ENCODE peak calls at places on chromosomes 5 and 9, in eight cellular contexts. One of them, this sample, is unnamed.

GRCh38 chr5:79689541-79690466 is at the start of gene CMYA5:
- DNase-seq in HCT116: no peak
- DNase-seq in CD8-positive, alpha-beta T cell: no peak
- DNase-seq in Panc1: no peak
- DNase-seq in ovary: peak
- DNase-seq in GM10248: no peak
- DNase-seq in BJ: no peak
- DNase-seq in fibroblast of lung: peak
- DNase-seq in this sample: no peak

GRCh38 chr5:173472164-173472563 is 143.9 kb upstream of the STC2 start:
- DNase-seq in HCT116: peak
- DNase-seq in CD8-positive, alpha-beta T cell: no peak
- DNase-seq in Panc1: peak
- DNase-seq in ovary: no peak
- DNase-seq in GM10248: no peak
- DNase-seq in BJ: peak
- DNase-seq in fibroblast of lung: peak
- DNase-seq in this sample: peak

GRCh38 chr5:1055896-1056610 is 47.5 kb downstream of the NKD2 start:
- DNase-seq in HCT116: no peak
- DNase-seq in CD8-positive, alpha-beta T cell: no peak
- DNase-seq in Panc1: no peak
- DNase-seq in ovary: peak
- DNase-seq in GM10248: no peak
- DNase-seq in BJ: no peak
- DNase-seq in fibroblast of lung: no peak
- DNase-seq in this sample: no peak

GRCh38 chr9:5040730-5041389 is 55.8 kb downstream of the JAK2 start:
- DNase-seq in HCT116: no peak
- DNase-seq in CD8-positive, alpha-beta T cell: no peak
- DNase-seq in Panc1: no peak
- DNase-seq in ovary: no peak
- DNase-seq in GM10248: no peak
- DNase-seq in BJ: no peak
- DNase-seq in fibroblast of lung: no peak
- DNase-seq in this sample: no peak

GRCh38 chr9:136044207-136044970 is 50.7 kb downstream of the NACC2 start:
- DNase-seq in HCT116: no peak
- DNase-seq in CD8-positive, alpha-beta T cell: no peak
- DNase-seq in Panc1: no peak
- DNase-seq in ovary: no peak
- DNase-seq in GM10248: no peak
- DNase-seq in BJ: no peak
- DNase-seq in fibroblast of lung: no peak
- DNase-seq in this sample: no peak

GRCh38 chr9:36470891-36471290 is 70.8 kb upstream of the RNF38 start:
- DNase-seq in HCT116: no peak
- DNase-seq in CD8-positive, alpha-beta T cell: peak
- DNase-seq in Panc1: no peak
- DNase-seq in ovary: peak
- DNase-seq in GM10248: peak
- DNase-seq in BJ: no peak
- DNase-seq in fibroblast of lung: peak
- DNase-seq in this sample: no peak

GRCh38 chr9:95718263-95718662 is 157.2 kb upstream of the ERCC6L2 start:
- DNase-seq in HCT116: no peak
- DNase-seq in CD8-positive, alpha-beta T cell: no peak
- DNase-seq in Panc1: no peak
- DNase-seq in ovary: no peak
- DNase-seq in GM10248: no peak
- DNase-seq in BJ: no peak
- DNase-seq in fibroblast of lung: no peak
- DNase-seq in this sample: no peak

GRCh38 chr9:35518981-35519679 is 29.2 kb downstream of the RUSC2 start:
- DNase-seq in HCT116: no peak
- DNase-seq in CD8-positive, alpha-beta T cell: no peak
- DNase-seq in Panc1: no peak
- DNase-seq in ovary: no peak
- DNase-seq in GM10248: no peak
- DNase-seq in BJ: no peak
- DNase-seq in fibroblast of lung: peak
- DNase-seq in this sample: no peak

GRCh38 chr9:127661342-127661741 is 45.4 kb upstream of the CFAP157 start:
- DNase-seq in HCT116: no peak
- DNase-seq in CD8-positive, alpha-beta T cell: no peak
- DNase-seq in Panc1: no peak
- DNase-seq in ovary: peak
- DNase-seq in GM10248: no peak
- DNase-seq in BJ: no peak
- DNase-seq in fibroblast of lung: peak
- DNase-seq in this sample: no peak

GRCh38 chr5:52562473-52562872 is 225.2 kb upstream of the ITGA1 start:
- DNase-seq in HCT116: no peak
- DNase-seq in CD8-positive, alpha-beta T cell: no peak
- DNase-seq in Panc1: no peak
- DNase-seq in ovary: no peak
- DNase-seq in GM10248: no peak
- DNase-seq in BJ: no peak
- DNase-seq in fibroblast of lung: no peak
- DNase-seq in this sample: no peak

GRCh38 chr9:128607642-128608350 is 48.9 kb downstream of the DYNC2I2 start:
- DNase-seq in HCT116: no peak
- DNase-seq in CD8-positive, alpha-beta T cell: no peak
- DNase-seq in Panc1: no peak
- DNase-seq in ovary: no peak
- DNase-seq in GM10248: no peak
- DNase-seq in BJ: no peak
- DNase-seq in fibroblast of lung: peak
- DNase-seq in this sample: no peak

GRCh38 chr5:55855509-55855908 is 4.4 kb downstream of the IL31RA start:
- DNase-seq in HCT116: no peak
- DNase-seq in CD8-positive, alpha-beta T cell: no peak
- DNase-seq in Panc1: no peak
- DNase-seq in ovary: no peak
- DNase-seq in GM10248: no peak
- DNase-seq in BJ: no peak
- DNase-seq in fibroblast of lung: no peak
- DNase-seq in this sample: no peak

GRCh38 chr9:122821278-122821952 is 7.0 kb downstream of the PDCL start:
- DNase-seq in HCT116: no peak
- DNase-seq in CD8-positive, alpha-beta T cell: no peak
- DNase-seq in Panc1: no peak
- DNase-seq in ovary: no peak
- DNase-seq in GM10248: no peak
- DNase-seq in BJ: no peak
- DNase-seq in fibroblast of lung: peak
- DNase-seq in this sample: no peak

GRCh38 chr9:85577353-85577952 is 164.3 kb downstream of the AGTPBP1 start:
- DNase-seq in HCT116: no peak
- DNase-seq in CD8-positive, alpha-beta T cell: no peak
- DNase-seq in Panc1: no peak
- DNase-seq in ovary: no peak
- DNase-seq in GM10248: no peak
- DNase-seq in BJ: no peak
- DNase-seq in fibroblast of lung: peak
- DNase-seq in this sample: no peak

DNA sequence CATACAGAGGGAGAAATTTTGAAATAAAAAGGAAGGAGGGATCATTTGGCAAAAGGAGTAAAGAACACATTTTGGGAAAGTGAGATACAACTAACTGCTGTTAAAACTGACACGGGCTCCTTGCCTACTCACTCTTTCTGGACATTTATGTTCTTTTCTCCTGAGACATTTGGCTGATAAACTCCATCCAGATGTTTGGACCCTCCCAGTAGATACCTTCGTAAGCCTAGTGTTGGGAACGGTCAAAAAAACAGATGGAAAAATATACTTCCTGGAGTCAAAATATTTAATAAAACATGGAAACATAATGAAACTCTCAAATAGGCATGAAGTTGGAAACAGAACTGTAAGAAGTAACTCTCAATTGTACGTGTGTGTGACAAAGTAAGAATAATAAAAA is 360.1 kb upstream of the RIOK2 start:
- DNase-seq in HCT116: no peak
- DNase-seq in CD8-positive, alpha-beta T cell: no peak
- DNase-seq in Panc1: no peak
- DNase-seq in ovary: no peak
- DNase-seq in GM10248: no peak
- DNase-seq in BJ: no peak
- DNase-seq in fibroblast of lung: no peak
- DNase-seq in this sample: no peak
- TF ChIP-seq CTCF in HCT116: no peak
- TF ChIP-seq CTCF in CD8-positive, alpha-beta T cell: no peak
- TF ChIP-seq CTCF in Panc1: no peak
- TF ChIP-seq CTCF in ovary: no peak
- TF ChIP-seq CTCF in GM10248: no peak
- TF ChIP-seq CTCF in BJ: no peak
- TF ChIP-seq CTCF in fibroblast of lung: no peak
- TF ChIP-seq CTCF in this sample: no peak

GRCh38 chr5:122469520-122469919 is 157.5 kb downstream of the SNCAIP start:
- DNase-seq in HCT116: no peak
- DNase-seq in CD8-positive, alpha-beta T cell: no peak
- DNase-seq in Panc1: no peak
- DNase-seq in ovary: no peak
- DNase-seq in GM10248: no peak
- DNase-seq in BJ: no peak
- DNase-seq in fibroblast of lung: no peak
- DNase-seq in this sample: no peak

GRCh38 chr5:122465994-122466393 is 154.0 kb downstream of the SNCAIP start:
- DNase-seq in HCT116: no peak
- DNase-seq in CD8-positive, alpha-beta T cell: no peak
- DNase-seq in Panc1: no peak
- DNase-seq in ovary: no peak
- DNase-seq in GM10248: no peak
- DNase-seq in BJ: no peak
- DNase-seq in fibroblast of lung: no peak
- DNase-seq in this sample: no peak

GRCh38 chr5:122470365-122470764 is 158.3 kb downstream of the SNCAIP start:
- DNase-seq in HCT116: no peak
- DNase-seq in CD8-positive, alpha-beta T cell: no peak
- DNase-seq in Panc1: no peak
- DNase-seq in ovary: no peak
- DNase-seq in GM10248: no peak
- DNase-seq in BJ: no peak
- DNase-seq in fibroblast of lung: no peak
- DNase-seq in this sample: no peak

GRCh38 chr5:122471031-122471751 is 159.2 kb downstream of the SNCAIP start:
- DNase-seq in HCT116: no peak
- DNase-seq in CD8-positive, alpha-beta T cell: no peak
- DNase-seq in Panc1: no peak
- DNase-seq in ovary: no peak
- DNase-seq in GM10248: no peak
- DNase-seq in BJ: no peak
- DNase-seq in fibroblast of lung: no peak
- DNase-seq in this sample: no peak

DNA sequence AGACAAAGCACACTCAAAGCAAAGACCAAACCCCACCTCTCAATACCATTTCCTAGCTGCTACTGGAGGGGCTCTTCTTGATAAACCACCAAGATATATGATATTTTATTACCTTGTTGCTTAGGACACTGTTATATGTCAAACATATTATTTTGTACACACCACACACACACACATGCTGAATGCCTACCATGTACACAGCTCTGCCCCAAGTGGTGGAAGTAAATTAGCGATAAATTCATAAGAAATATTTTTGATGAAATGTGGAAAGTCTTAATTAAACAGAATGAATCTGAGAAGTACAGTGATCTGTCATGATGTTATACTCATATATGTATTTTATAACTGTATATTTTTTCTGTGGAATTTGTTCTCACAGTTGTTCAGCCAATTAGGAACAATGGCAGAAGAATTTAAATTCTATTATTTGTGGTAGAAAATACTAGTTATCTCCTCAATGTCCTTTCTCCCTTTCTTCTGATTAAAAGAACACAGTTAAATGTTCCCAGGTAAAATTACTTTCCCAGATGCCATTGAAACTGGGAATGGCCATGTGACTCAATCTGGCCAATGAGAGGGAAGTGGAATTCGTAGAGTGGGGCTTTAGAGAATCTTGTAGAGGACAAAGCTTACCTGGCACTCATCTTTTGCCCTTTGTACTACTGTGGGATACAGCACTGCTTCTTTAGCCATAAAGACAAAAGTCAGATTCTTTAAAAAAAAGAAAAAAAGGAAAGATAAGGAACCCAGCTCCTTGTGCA is 156.5 kb downstream of the SNCAIP start:
- DNase-seq in HCT116: no peak
- DNase-seq in CD8-positive, alpha-beta T cell: no peak
- DNase-seq in Panc1: no peak
- DNase-seq in ovary: no peak
- DNase-seq in GM10248: no peak
- DNase-seq in BJ: no peak
- DNase-seq in fibroblast of lung: no peak
- DNase-seq in this sample: no peak
- TF ChIP-seq CTCF in HCT116: peak
- TF ChIP-seq CTCF in CD8-positive, alpha-beta T cell: no peak
- TF ChIP-seq CTCF in Panc1: no peak
- TF ChIP-seq CTCF in ovary: peak
- TF ChIP-seq CTCF in GM10248: no peak
- TF ChIP-seq CTCF in BJ: no peak
- TF ChIP-seq CTCF in fibroblast of lung: no peak
- TF ChIP-seq CTCF in this sample: no peak

GRCh38 chr5:165031361-165031760 is 1525.9 kb downstream of the MAT2B start:
- DNase-seq in HCT116: no peak
- DNase-seq in CD8-positive, alpha-beta T cell: no peak
- DNase-seq in Panc1: no peak
- DNase-seq in ovary: no peak
- DNase-seq in GM10248: no peak
- DNase-seq in BJ: no peak
- DNase-seq in fibroblast of lung: no peak
- DNase-seq in this sample: no peak

GRCh38 chr5:165026971-165027370 is 1521.6 kb downstream of the MAT2B start:
- DNase-seq in HCT116: no peak
- DNase-seq in CD8-positive, alpha-beta T cell: no peak
- DNase-seq in Panc1: no peak
- DNase-seq in ovary: no peak
- DNase-seq in GM10248: no peak
- DNase-seq in BJ: no peak
- DNase-seq in fibroblast of lung: no peak
- DNase-seq in this sample: no peak

DNA sequence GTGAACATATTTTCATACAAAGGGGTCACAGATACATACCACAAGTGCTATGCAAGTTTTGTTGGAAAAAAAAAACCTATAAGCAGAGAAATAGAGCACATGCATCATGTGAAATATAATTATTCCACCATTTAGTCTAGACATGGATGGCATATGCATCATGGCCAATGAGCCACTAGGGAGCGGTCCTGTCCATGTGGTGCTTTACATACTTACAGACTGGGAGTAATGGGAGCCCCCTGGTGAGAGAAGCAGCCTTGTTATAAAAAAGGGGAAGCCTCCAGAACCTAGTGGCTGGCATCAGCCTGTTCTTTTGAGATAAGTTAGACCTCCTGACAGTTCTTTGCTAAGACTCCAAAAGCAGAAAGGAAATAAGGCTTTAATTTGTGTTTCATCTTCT is 1524.1 kb downstream of the MAT2B start:
- DNase-seq in HCT116: no peak
- DNase-seq in CD8-positive, alpha-beta T cell: no peak
- DNase-seq in Panc1: no peak
- DNase-seq in ovary: no peak
- DNase-seq in GM10248: no peak
- DNase-seq in BJ: no peak
- DNase-seq in fibroblast of lung: peak
- DNase-seq in this sample: no peak
- TF ChIP-seq CTCF in HCT116: no peak
- TF ChIP-seq CTCF in CD8-positive, alpha-beta T cell: no peak
- TF ChIP-seq CTCF in Panc1: peak
- TF ChIP-seq CTCF in ovary: no peak
- TF ChIP-seq CTCF in GM10248: no peak
- TF ChIP-seq CTCF in BJ: no peak
- TF ChIP-seq CTCF in fibroblast of lung: no peak
- TF ChIP-seq CTCF in this sample: no peak

GRCh38 chr9:89310486-89311345 is at the start of gene CKS2:
- DNase-seq in HCT116: peak
- DNase-seq in CD8-positive, alpha-beta T cell: peak
- DNase-seq in Panc1: peak
- DNase-seq in ovary: peak
- DNase-seq in GM10248: peak
- DNase-seq in BJ: peak
- DNase-seq in fibroblast of lung: peak
- DNase-seq in this sample: peak
- TF ChIP-seq CTCF in HCT116: no peak
- TF ChIP-seq CTCF in CD8-positive, alpha-beta T cell: no peak
- TF ChIP-seq CTCF in Panc1: no peak
- TF ChIP-seq CTCF in ovary: peak
- TF ChIP-seq CTCF in GM10248: no peak
- TF ChIP-seq CTCF in BJ: no peak
- TF ChIP-seq CTCF in fibroblast of lung: no peak
- TF ChIP-seq CTCF in this sample: no peak

This sample was measured in AG09309.